ENCODE peak calls at places on chromosome 19, in ten cellular contexts. U, P, T, S, J, Q, M, K, I and B are unnamed samples.

GRCh38 chr19:48632692-48633147 is 4.5 kb downstream of the DBP start:
- DNase-seq in U (no peak), P (no peak), T (peak), S (no peak), J (no peak), Q (no peak), M (peak), K (no peak), I (no peak), B (no peak)

GRCh38 chr19:40601061-40601973 is at the start of gene LTBP4:
- DNase-seq in U (peak), P (no peak), T (no peak), S (no peak), J (peak), Q (no peak), M (no peak), K (no peak), I (peak), B (no peak)

GRCh38 chr19:42455621-42456081 is 12.9 kb upstream of the CXCL17 start:
- DNase-seq in U (no peak), P (no peak), T (no peak), S (no peak), J (no peak), Q (no peak), M (no peak), K (no peak), I (no peak), B (peak)

GRCh38 chr19:48413879-48414623 is 20.6 kb downstream of the GRIN2D start:
- DNase-seq in U (no peak), P (no peak), T (no peak), S (no peak), J (no peak), Q (no peak), M (no peak), K (no peak), I (no peak), B (no peak)

GRCh38 chr19:36573948-36574726 is 1.0 kb upstream of the ZNF529 start:
- DNase-seq in U (no peak), P (no peak), T (peak), S (no peak), J (no peak), Q (peak), M (peak), K (no peak), I (no peak), B (no peak)

GRCh38 chr19:6564393-6564792 is 26.6 kb downstream of the CD70 start:
- DNase-seq in U (no peak), P (no peak), T (peak), S (no peak), J (no peak), Q (no peak), M (peak), K (no peak), I (no peak), B (no peak)

GRCh38 chr19:4343845-4344713 is 717 bp downstream of the MPND start:
- DNase-seq in U (no peak), P (no peak), T (no peak), S (no peak), J (no peak), Q (no peak), M (no peak), K (no peak), I (no peak), B (no peak)

GRCh38 chr19:46515879-46516350 is 20.2 kb upstream of the PNMA8B start:
- DNase-seq in U (peak), P (no peak), T (peak), S (no peak), J (no peak), Q (no peak), M (peak), K (no peak), I (peak), B (no peak)

GRCh38 chr19:16896098-16896912 is 7.5 kb downstream of the F2RL3 start:
- DNase-seq in U (no peak), P (no peak), T (no peak), S (no peak), J (peak), Q (no peak), M (no peak), K (no peak), I (no peak), B (no peak)

GRCh38 chr19:6952956-6953355 is 65.6 kb downstream of the ADGRE1 start:
- DNase-seq in U (no peak), P (no peak), T (no peak), S (no peak), J (no peak), Q (no peak), M (no peak), K (no peak), I (no peak), B (no peak)

GRCh38 chr19:50264483-50265186 is 61.2 kb downstream of the MYH14 start:
- DNase-seq in U (no peak), P (no peak), T (no peak), S (no peak), J (no peak), Q (no peak), M (peak), K (no peak), I (no peak), B (no peak)

GRCh38 chr19:31693870-31694269 is 344.6 kb upstream of the TSHZ3 start:
- DNase-seq in U (no peak), P (no peak), T (no peak), S (no peak), J (no peak), Q (no peak), M (no peak), K (no peak), I (no peak), B (no peak)

GRCh38 chr19:1088419-1089066 is 6.6 kb downstream of the POLR2E start:
- DNase-seq in U (no peak), P (no peak), T (no peak), S (no peak), J (no peak), Q (no peak), M (no peak), K (no peak), I (no peak), B (no peak)

GRCh38 chr19:23554548-23554947 is 132.5 kb downstream of the ZNF675 start:
- DNase-seq in U (no peak), P (no peak), T (no peak), S (no peak), J (no peak), Q (no peak), M (no peak), K (no peak), I (no peak), B (no peak)

GRCh38 chr19:17883627-17884413 is 12.1 kb downstream of the SLC5A5 start:
- DNase-seq in U (no peak), P (no peak), T (no peak), S (no peak), J (no peak), Q (no peak), M (no peak), K (no peak), I (no peak), B (no peak)

GRCh38 chr19:45402469-45403070 is 2.3 kb downstream of the PPP1R13L start:
- DNase-seq in U (peak), P (no peak), T (no peak), S (no peak), J (peak), Q (no peak), M (no peak), K (no peak), I (no peak), B (no peak)

GRCh38 chr19:38395381-38396127 is 7.1 kb downstream of the SPRED3 start:
- DNase-seq in U (no peak), P (no peak), T (no peak), S (no peak), J (no peak), Q (no peak), M (no peak), K (no peak), I (no peak), B (no peak)

GRCh38 chr19:8367327-8368001 is 3.5 kb downstream of the ANGPTL4 start:
- DNase-seq in U (peak), P (peak), T (peak), S (peak), J (peak), Q (peak), M (peak), K (peak), I (peak), B (peak)

GRCh38 chr19:33293255-33294057 is 8.9 kb downstream of the CEBPA start:
- DNase-seq in U (peak), P (peak), T (peak), S (no peak), J (no peak), Q (no peak), M (peak), K (peak), I (no peak), B (no peak)

GRCh38 chr19:13644648-13645047 is 119.7 kb upstream of the MRI1 start:
- DNase-seq in U (no peak), P (no peak), T (no peak), S (no peak), J (no peak), Q (no peak), M (no peak), K (no peak), I (no peak), B (no peak)

GRCh38 chr19:9935409-9936062 is 779 bp downstream of the OLFM2 start:
- DNase-seq in U (no peak), P (no peak), T (no peak), S (no peak), J (no peak), Q (no peak), M (no peak), K (no peak), I (no peak), B (no peak)

GRCh38 chr19:19157808-19158207 is 12.3 kb downstream of the MEF2B start:
- DNase-seq in U (no peak), P (no peak), T (no peak), S (no peak), J (no peak), Q (no peak), M (no peak), K (no peak), I (no peak), B (no peak)

GRCh38 chr19:58374200-58374599 is 6.6 kb downstream of the ZNF837 start:
- DNase-seq in U (no peak), P (no peak), T (peak), S (no peak), J (no peak), Q (no peak), M (peak), K (no peak), I (no peak), B (no peak)

GRCh38 chr19:38417544-38418506 is 8.2 kb downstream of the RASGRP4 start:
- DNase-seq in U (no peak), P (no peak), T (no peak), S (no peak), J (peak), Q (peak), M (no peak), K (no peak), I (peak), B (no peak)

GRCh38 chr19:39497850-39498261 is 891 bp upstream of the DLL3 start:
- DNase-seq in U (no peak), P (no peak), T (peak), S (no peak), J (peak), Q (no peak), M (peak), K (peak), I (peak), B (no peak)

GRCh38 chr19:3034845-3035541 is 5.9 kb upstream of the TLE2 start:
- DNase-seq in U (peak), P (no peak), T (peak), S (no peak), J (no peak), Q (peak), M (peak), K (peak), I (no peak), B (no peak)